ENCODE peak calls at places on chromosomes 1 and 21, in seven cellular contexts. Z is hepatocyte, C is GM23248, M is mammary epithelial cell, H is fibroblast of lung, E is trophoblast cell, Q is MM.1S. L is an unnamed sample.

GRCh38 chr1:84936116-84936810 is 43.3 kb upstream of the LPAR3 start:
- DNase-seq in Z (peak), C (peak), M (peak), H (peak), E (peak), Q (peak), L (peak)

GRCh38 chr1:176206006-176206960 is 803 bp downstream of the COP1 start:
- DNase-seq in Z (peak), C (peak), M (peak), H (peak), E (peak), Q (peak), L (peak)

GRCh38 chr1:30087465-30087864 is 635.9 kb downstream of the MATN1 start:
- DNase-seq in Z (no peak), C (peak), M (no peak), H (no peak), E (no peak), Q (no peak), L (peak)

GRCh38 chr1:216750031-216750627 is 26.9 kb upstream of the ESRRG start:
- DNase-seq in Z (peak), C (peak), M (peak), H (peak), E (peak), Q (peak), L (peak)

GRCh38 chr1:30751830-30752650 is 5.5 kb downstream of the LAPTM5 start:
- DNase-seq in Z (no peak), C (no peak), M (no peak), H (no peak), E (no peak), Q (no peak), L (no peak)

GRCh38 chr1:2826736-2827292 is 25.3 kb upstream of the TTC34 start:
- DNase-seq in Z (no peak), C (no peak), M (no peak), H (no peak), E (no peak), Q (no peak), L (no peak)

GRCh38 chr1:56975446-56975845 is 9.6 kb upstream of the C8B start:
- DNase-seq in Z (no peak), C (no peak), M (no peak), H (no peak), E (no peak), Q (no peak), L (no peak)

GRCh38 chr1:57350619-57351018 is 73.2 kb downstream of the DAB1 start:
- DNase-seq in Z (no peak), C (peak), M (no peak), H (no peak), E (no peak), Q (no peak), L (no peak)

GRCh38 chr1:24639881-24640280 is 3.2 kb upstream of the SRRM1 start:
- DNase-seq in Z (no peak), C (no peak), M (peak), H (no peak), E (no peak), Q (no peak), L (peak)

GRCh38 chr21:36063375-36064084 is 3.2 kb upstream of the SETD4 start:
- DNase-seq in Z (no peak), C (no peak), M (no peak), H (no peak), E (no peak), Q (no peak), L (no peak)

GRCh38 chr1:55190092-55190491 is 25.1 kb downstream of the USP24 start:
- DNase-seq in Z (no peak), C (no peak), M (no peak), H (no peak), E (no peak), Q (no peak), L (no peak)

GRCh38 chr1:225977937-225978748 is 21.0 kb downstream of the SDE2 start:
- DNase-seq in Z (no peak), C (no peak), M (no peak), H (no peak), E (no peak), Q (no peak), L (no peak)

GRCh38 chr1:168801032-168801745 is 72.2 kb upstream of the DPT start:
- DNase-seq in Z (peak), C (no peak), M (no peak), H (no peak), E (no peak), Q (no peak), L (peak)

GRCh38 chr1:168799918-168800605 is 71.1 kb upstream of the DPT start:
- DNase-seq in Z (peak), C (no peak), M (no peak), H (no peak), E (no peak), Q (no peak), L (no peak)

GRCh38 chr1:168806955-168807354 is 77.9 kb upstream of the DPT start:
- DNase-seq in Z (peak), C (no peak), M (no peak), H (no peak), E (no peak), Q (no peak), L (no peak)

GRCh38 chr1:168803696-168804510 is 74.9 kb upstream of the DPT start:
- DNase-seq in Z (peak), C (no peak), M (no peak), H (no peak), E (no peak), Q (no peak), L (no peak)
- H2AFZ ChIP-seq in Z (peak), C (no peak), M (no peak), H (no peak), E (no peak), Q (no peak), L (no peak)

DNA sequence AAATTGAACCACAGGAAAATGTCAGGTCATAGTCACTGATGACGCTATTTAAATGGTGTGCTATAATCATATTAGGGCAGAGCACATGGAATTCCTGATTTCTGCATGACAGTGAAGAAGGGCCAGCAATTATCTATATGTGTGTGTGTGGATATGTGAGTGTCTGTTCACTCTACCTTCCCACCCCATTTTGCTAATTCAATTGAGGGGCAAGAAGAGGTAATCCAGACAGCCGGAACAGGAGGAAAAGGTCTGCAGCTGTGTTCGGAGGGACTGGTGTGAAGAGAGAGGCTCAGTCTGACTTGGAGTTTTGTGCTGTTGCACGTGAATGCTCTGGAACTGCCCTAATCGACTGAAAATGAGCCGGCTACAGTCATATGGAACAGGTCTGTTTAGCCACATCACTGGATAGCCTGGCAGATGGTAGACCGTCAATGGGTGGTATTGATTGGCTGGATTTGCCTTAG is 5.1 kb upstream of the ELAVL4 start:
- DNase-seq in Z (no peak), C (no peak), M (no peak), H (no peak), E (no peak), Q (no peak), L (no peak)
- H2AFZ ChIP-seq in Z (no peak), C (no peak), M (no peak), H (no peak), E (no peak), Q (no peak), L (no peak)

GRCh38 chr1:41483960-41484844 is at the start of gene EDN2:
- DNase-seq in Z (no peak), C (peak), M (peak), H (no peak), E (peak), Q (no peak), L (peak)

GRCh38 chr1:41484881-41485280 is 398 bp upstream of the EDN2 start:
- DNase-seq in Z (no peak), C (no peak), M (no peak), H (no peak), E (no peak), Q (no peak), L (no peak)

GRCh38 chr1:41481109-41481775 is 3.2 kb downstream of the EDN2 start:
- DNase-seq in Z (no peak), C (no peak), M (no peak), H (no peak), E (no peak), Q (no peak), L (no peak)

GRCh38 chr1:41482001-41482765 is 2.3 kb downstream of the EDN2 start:
- DNase-seq in Z (no peak), C (no peak), M (peak), H (no peak), E (no peak), Q (no peak), L (peak)

DNA sequence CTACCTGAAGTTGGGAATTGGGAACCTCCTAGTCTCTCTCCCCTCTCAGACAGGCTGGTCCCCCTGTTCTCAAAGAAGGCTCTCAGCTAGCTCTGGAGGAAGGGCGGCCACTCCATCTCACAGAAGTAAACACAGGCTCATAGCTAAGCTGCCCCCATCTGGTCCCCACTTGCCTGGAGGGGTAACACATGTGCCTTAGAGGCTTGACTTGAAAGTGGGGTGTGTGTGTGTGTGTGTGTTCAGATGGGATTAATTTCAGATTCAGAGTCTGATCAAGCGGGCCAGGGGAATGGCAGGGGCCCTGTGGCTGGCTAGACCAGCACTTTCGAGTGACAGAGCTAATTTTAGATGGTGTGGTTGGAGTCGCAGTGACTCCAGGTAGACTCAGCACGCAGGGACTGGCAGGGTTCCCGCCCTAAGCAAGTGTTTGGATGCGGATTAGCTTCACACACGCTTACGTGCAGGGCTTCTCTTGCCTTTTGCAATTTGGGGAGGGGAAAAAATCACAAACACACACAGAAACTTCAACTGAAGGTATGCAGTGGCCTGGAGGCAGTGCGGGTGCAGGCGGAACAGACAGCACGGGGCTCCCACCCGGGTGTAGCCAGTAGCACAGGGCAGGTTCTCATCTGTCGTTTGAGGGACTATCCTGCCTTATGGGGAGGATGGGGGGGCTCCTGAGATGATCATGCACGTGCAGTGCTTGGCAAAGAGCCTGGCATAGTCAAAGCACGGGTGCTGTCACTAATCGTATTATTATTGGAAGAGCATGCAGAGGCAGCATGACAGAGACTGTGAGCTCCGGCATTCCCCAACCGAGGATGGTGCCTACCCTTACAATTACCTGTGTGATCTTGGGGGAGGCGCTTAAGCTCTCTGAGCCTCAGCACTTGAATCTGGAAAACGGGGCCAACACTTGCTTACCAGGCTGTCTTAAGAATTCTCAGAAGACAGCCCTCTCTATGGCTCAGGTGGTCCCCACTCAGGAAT is 1.3 kb downstream of the EDN2 start:
- DNase-seq in Z (no peak), C (no peak), M (no peak), H (no peak), E (peak), Q (peak), L (peak)
- H2AFZ ChIP-seq in Z (no peak), C (no peak), M (no peak), H (no peak), E (peak), Q (no peak), L (no peak)

GRCh38 chr21:41877901-41878830 is 978 bp downstream of the PRDM15 start:
- DNase-seq in Z (peak), C (peak), M (peak), H (peak), E (peak), Q (peak), L (peak)

GRCh38 chr21:41879190-41879998 is at the start of gene PRDM15:
- DNase-seq in Z (peak), C (peak), M (peak), H (peak), E (peak), Q (peak), L (peak)

GRCh38 chr21:41878831-41879189 is 334 bp downstream of the PRDM15 start:
- DNase-seq in Z (peak), C (peak), M (peak), H (peak), E (peak), Q (peak), L (peak)

GRCh38 chr21:41881051-41881450 is 1.9 kb upstream of the PRDM15 start:
- DNase-seq in Z (no peak), C (no peak), M (no peak), H (no peak), E (peak), Q (no peak), L (no peak)

GRCh38 chr21:41880153-41880552 is 1.0 kb upstream of the PRDM15 start:
- DNase-seq in Z (no peak), C (no peak), M (no peak), H (no peak), E (no peak), Q (no peak), L (no peak)
- H2AFZ ChIP-seq in Z (peak), C (peak), M (no peak), H (no peak), E (no peak), Q (peak), L (peak)

GRCh38 chr1:160608514-160608913 is 29.2 kb upstream of the CD84 start:
- DNase-seq in Z (no peak), C (no peak), M (no peak), H (no peak), E (no peak), Q (no peak), L (no peak)

GRCh38 chr1:160606611-160607010 is 27.3 kb upstream of the CD84 start:
- DNase-seq in Z (no peak), C (no peak), M (no peak), H (no peak), E (peak), Q (no peak), L (no peak)

GRCh38 chr1:160608941-160609340 is 29.6 kb upstream of the CD84 start:
- DNase-seq in Z (no peak), C (no peak), M (no peak), H (no peak), E (no peak), Q (no peak), L (no peak)

GRCh38 chr1:160607051-160608032 is 28.0 kb upstream of the CD84 start:
- DNase-seq in Z (peak), C (peak), M (peak), H (peak), E (peak), Q (peak), L (peak)

GRCh38 chr1:160608057-160608456 is 28.8 kb upstream of the CD84 start:
- DNase-seq in Z (no peak), C (no peak), M (no peak), H (no peak), E (no peak), Q (no peak), L (no peak)
- H2AFZ ChIP-seq in Z (no peak), C (no peak), M (no peak), H (no peak), E (no peak), Q (no peak), L (no peak)

DNA sequence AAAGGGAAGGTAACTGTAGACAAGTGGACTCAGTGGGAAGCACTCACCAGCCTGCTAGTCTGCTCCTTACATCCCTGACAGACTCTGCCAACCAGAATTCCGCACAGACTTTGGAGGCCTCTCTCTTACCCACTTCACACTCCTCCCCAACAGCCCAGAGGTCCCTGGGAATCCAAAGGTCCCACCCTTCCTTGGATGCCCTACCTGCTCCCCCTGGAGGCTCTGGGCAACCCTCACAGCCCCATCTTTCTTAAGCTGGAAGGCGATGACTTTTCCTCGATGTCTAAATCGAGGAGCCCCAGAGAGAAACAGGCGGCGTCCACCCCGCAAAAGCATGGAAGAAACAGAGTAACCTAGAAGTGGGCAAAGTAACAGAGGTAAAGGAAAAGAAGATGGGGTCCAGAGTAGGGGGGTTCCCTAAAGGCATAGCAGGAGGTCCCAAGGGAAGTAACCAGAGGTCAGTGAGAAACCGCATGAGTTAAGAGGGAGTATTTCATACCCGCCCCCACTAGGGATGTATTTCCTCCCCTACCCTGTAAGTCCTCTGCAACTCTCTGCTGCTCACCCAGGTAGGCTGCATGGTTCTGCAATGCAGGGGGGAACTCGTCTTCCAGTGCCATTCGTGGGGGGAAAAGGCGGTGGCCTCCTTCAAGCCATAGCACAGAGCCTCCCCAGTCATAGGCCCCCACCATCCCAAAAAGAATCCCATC is 8.4 kb downstream of the ITGA10 start:
- DNase-seq in Z (no peak), C (no peak), M (no peak), H (no peak), E (no peak), Q (no peak), L (no peak)
- H2AFZ ChIP-seq in Z (no peak), C (no peak), M (no peak), H (no peak), E (no peak), Q (no peak), L (no peak)

GRCh38 chr21:38643404-38644023 is 145.2 kb upstream of the ERG start:
- DNase-seq in Z (no peak), C (no peak), M (no peak), H (no peak), E (no peak), Q (no peak), L (no peak)

GRCh38 chr21:38645282-38645681 is 147.0 kb upstream of the ERG start:
- DNase-seq in Z (no peak), C (peak), M (peak), H (peak), E (no peak), Q (no peak), L (peak)

GRCh38 chr21:38637161-38637560 is 138.9 kb upstream of the ERG start:
- DNase-seq in Z (no peak), C (peak), M (no peak), H (no peak), E (no peak), Q (no peak), L (no peak)

GRCh38 chr21:38639782-38640750 is 141.8 kb upstream of the ERG start:
- DNase-seq in Z (no peak), C (no peak), M (no peak), H (no peak), E (no peak), Q (no peak), L (no peak)
- H2AFZ ChIP-seq in Z (no peak), C (peak), M (peak), H (no peak), E (no peak), Q (no peak), L (no peak)

DNA sequence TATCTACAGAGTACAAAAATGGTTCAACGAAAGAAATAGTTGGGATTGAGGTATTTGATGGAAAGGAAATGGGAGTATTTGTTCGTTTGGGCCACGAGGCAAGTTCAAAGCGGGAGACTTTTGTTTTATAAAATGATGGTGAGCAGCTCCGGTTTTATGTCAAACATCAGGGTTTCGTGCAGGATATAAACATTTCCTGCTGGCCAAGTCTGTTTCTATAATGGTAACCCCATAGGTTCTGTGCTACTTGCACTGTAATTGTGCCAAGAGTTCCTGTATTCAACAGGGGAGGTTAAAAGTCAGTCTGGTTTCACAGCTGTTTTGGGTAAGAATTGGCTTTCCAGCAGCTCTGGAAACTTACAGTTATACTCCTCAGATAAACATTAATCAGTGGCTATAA is 290.3 kb upstream of the NRIP1 start:
- DNase-seq in Z (no peak), C (no peak), M (no peak), H (no peak), E (no peak), Q (no peak), L (no peak)
- H2AFZ ChIP-seq in Z (no peak), C (no peak), M (no peak), H (no peak), E (no peak), Q (no peak), L (no peak)

GRCh38 chr1:203569490-203570318 is 56.9 kb upstream of the ATP2B4 start:
- DNase-seq in Z (no peak), C (no peak), M (peak), H (no peak), E (peak), Q (no peak), L (peak)

GRCh38 chr1:203571661-203572060 is 55.0 kb upstream of the ATP2B4 start:
- DNase-seq in Z (no peak), C (no peak), M (no peak), H (no peak), E (peak), Q (no peak), L (no peak)

GRCh38 chr1:203570805-203571204 is 55.8 kb upstream of the ATP2B4 start:
- DNase-seq in Z (no peak), C (no peak), M (no peak), H (no peak), E (no peak), Q (no peak), L (no peak)

GRCh38 chr1:203572134-203572625 is 54.5 kb upstream of the ATP2B4 start:
- DNase-seq in Z (peak), C (no peak), M (no peak), H (peak), E (peak), Q (no peak), L (no peak)

DNA sequence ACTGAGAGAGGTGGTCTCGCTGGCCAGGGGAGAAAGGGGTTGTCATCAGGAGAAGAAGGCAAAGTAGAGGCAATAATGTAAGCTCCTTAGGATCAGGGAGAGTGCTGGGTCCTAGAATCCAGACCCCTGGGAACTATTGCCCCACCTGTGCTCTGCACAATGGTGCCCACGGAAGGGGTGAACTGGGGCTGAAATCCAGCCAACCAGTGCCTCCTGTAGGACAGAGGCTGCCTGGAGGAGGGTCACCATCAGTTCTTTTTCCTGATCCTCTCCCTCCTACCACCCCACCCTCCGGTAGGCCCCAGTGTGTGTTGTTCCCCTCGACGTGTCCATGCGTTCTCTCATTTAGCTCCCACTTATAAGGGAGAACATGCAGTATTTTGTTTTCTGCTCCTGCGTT is 52.9 kb upstream of the ATP2B4 start:
- DNase-seq in Z (no peak), C (no peak), M (no peak), H (no peak), E (no peak), Q (no peak), L (no peak)
- H2AFZ ChIP-seq in Z (no peak), C (no peak), M (no peak), H (no peak), E (no peak), Q (no peak), L (no peak)